ENCODE peak calls at places on chromosomes 13 and 19, in seven cellular contexts. F is AG04450, Y is cardiac muscle cell, H is lung, G is neural progenitor cell, L is substantia nigra, D is GM23248. Q is an unnamed sample.

GRCh38 chr13:25347156-25347555 is 24.6 kb upstream of the ATP8A2 start:
- DNase-seq in D (no peak), H (no peak), L (no peak), Y (no peak), F (no peak), G (no peak), Q (no peak)

GRCh38 chr13:40283666-40284065 is 382.8 kb downstream of the FOXO1 start:
- DNase-seq in G (no peak), L (no peak), D (no peak), F (no peak), H (no peak), Y (no peak), Q (peak)

GRCh38 chr13:50518791-50519201 is 324.7 kb downstream of the DLEU7 start:
- DNase-seq in H (no peak), L (peak), F (peak), Y (peak), D (no peak), G (no peak), Q (no peak)

GRCh38 chr13:67140006-67140405 is 90.1 kb downstream of the PCDH9 start:
- DNase-seq in F (no peak), Y (no peak), L (no peak), H (no peak), D (no peak), G (no peak), Q (no peak)

GRCh38 chr13:101915755-101916107 is 463.3 kb downstream of the ITGBL1 start:
- DNase-seq in D (no peak), H (no peak), F (no peak), L (no peak), Y (no peak), G (peak), Q (no peak)

GRCh38 chr13:76462003-76462402 is 424.2 kb downstream of the KCTD12 start:
- DNase-seq in F (no peak), L (no peak), G (no peak), D (no peak), H (no peak), Y (no peak), Q (no peak)

GRCh38 chr19:33217881-33218280 is 7.8 kb downstream of the SLC7A10 start:
- DNase-seq in D (no peak), Y (no peak), F (no peak), H (no peak), G (peak), L (peak), Q (no peak)

GRCh38 chr13:26133851-26134250 is 82.0 kb upstream of the SHISA2 start:
- DNase-seq in H (no peak), G (no peak), D (no peak), Y (peak), F (no peak), L (no peak), Q (no peak)

GRCh38 chr13:49185264-49185663 is 34.9 kb upstream of the MLNR start:
- DNase-seq in G (no peak), F (no peak), D (no peak), H (no peak), L (no peak), Y (no peak), Q (no peak)

GRCh38 chr19:34269968-34270621 is 15.7 kb downstream of the GARRE1 start:
- DNase-seq in L (peak), G (no peak), D (peak), F (no peak), H (peak), Y (peak), Q (no peak)

GRCh38 chr13:113207890-113208423 is 512 bp downstream of the PCID2 start:
- DNase-seq in L (no peak), G (peak), D (peak), Y (peak), H (no peak), F (no peak), Q (no peak)

GRCh38 chr19:313988-314815 is 23.0 kb upstream of the PLPP2 start:
- DNase-seq in F (no peak), L (no peak), G (no peak), H (no peak), D (no peak), Y (no peak), Q (no peak)

GRCh38 chr19:28710278-28710677 is 502.7 kb downstream of the UQCRFS1 start:
- DNase-seq in L (no peak), H (no peak), F (peak), G (peak), D (peak), Y (peak), Q (peak)

GRCh38 chr13:33174491-33174890 is 111.1 kb downstream of the STARD13 start:
- DNase-seq in L (no peak), D (no peak), Y (no peak), H (no peak), F (no peak), G (no peak), Q (no peak)

GRCh38 chr13:101624981-101625380 is 172.5 kb downstream of the ITGBL1 start:
- DNase-seq in Y (no peak), F (no peak), H (no peak), D (no peak), G (no peak), L (no peak), Q (no peak)

GRCh38 chr19:18023596-18024212 is 15.7 kb downstream of the ARRDC2 start:
- DNase-seq in D (no peak), F (no peak), G (no peak), Y (peak), H (no peak), L (peak), Q (no peak)

GRCh38 chr19:28497137-28497536 is 715.8 kb downstream of the UQCRFS1 start:
- DNase-seq in F (no peak), G (no peak), H (no peak), Y (peak), D (no peak), L (no peak), Q (no peak)

GRCh38 chr13:49494645-49495044 is 1.1 kb upstream of the PHF11 start:
- DNase-seq in Y (no peak), G (no peak), D (no peak), H (no peak), F (no peak), L (no peak), Q (no peak)

GRCh38 chr13:82011355-82011754 is 1670.4 kb upstream of the SPRY2 start:
- DNase-seq in H (no peak), D (no peak), G (no peak), L (no peak), F (no peak), Y (no peak), Q (no peak)

GRCh38 chr19:21519488-21519887 is 14.1 kb downstream of the ZNF429 start:
- DNase-seq in H (no peak), G (no peak), Y (peak), F (no peak), D (no peak), L (no peak), Q (no peak)

GRCh38 chr19:18345296-18345695 is 4.9 kb downstream of the PGPEP1 start:
- DNase-seq in L (no peak), G (no peak), Y (no peak), F (no peak), H (no peak), D (no peak), Q (no peak)

DNA sequence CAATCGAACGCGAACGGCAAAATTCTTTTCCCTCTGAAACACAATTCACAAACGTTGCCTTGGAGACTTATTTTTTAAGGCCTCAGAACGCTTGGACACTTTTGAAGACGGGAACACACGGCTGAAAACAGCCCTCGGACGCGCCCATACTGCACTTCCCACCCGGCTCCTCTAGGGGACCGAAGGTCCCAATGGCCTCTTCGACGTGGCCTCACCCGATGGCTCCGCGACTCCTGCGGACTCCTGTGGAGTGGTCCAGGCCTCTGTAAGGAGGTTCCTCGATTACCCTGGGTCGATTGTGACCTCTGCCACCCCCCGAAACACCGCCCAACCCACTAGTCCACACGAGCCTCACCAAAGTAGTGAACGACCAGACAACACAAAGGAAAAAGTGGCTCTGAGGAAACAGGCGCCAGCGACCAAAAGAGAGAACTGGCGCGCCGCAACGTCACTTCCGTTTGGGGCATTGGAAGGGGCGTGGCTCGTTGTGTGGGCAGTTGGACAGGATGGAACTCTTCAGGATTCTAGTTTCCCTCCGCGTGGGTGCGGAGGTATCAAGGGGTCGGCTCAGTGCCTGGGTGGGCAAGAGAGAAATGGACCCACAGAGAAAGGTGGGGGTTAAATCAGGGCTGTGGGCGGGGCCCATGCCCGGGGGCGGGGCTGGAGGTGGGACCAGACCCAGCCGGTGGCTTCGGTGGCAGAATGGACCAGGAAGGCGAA is at the start of gene ZNF560:
- DNase-seq in D (peak), Y (peak), H (no peak), G (no peak), F (no peak), L (no peak), Q (no peak)
- H3K27ac ChIP-seq in D (peak), Y (no peak), H (no peak), G (no peak), F (peak), L (no peak), Q (no peak)

GRCh38 chr19:55279773-55280643 is at the start of gene HSPBP1:
- DNase-seq in L (peak), H (peak), G (peak), F (peak), D (peak), Y (peak), Q (peak)
- H3K27ac ChIP-seq in L (peak), H (peak), G (peak), F (peak), D (peak), Y (peak), Q (peak)

GRCh38 chr19:49838816-49839588 is 12.0 kb upstream of the PTOV1 start:
- DNase-seq in G (no peak), L (no peak), D (no peak), F (no peak), H (no peak), Y (no peak), Q (no peak)
- H3K27ac ChIP-seq in G (no peak), L (no peak), D (no peak), F (no peak), H (no peak), Y (peak), Q (no peak)

DNA sequence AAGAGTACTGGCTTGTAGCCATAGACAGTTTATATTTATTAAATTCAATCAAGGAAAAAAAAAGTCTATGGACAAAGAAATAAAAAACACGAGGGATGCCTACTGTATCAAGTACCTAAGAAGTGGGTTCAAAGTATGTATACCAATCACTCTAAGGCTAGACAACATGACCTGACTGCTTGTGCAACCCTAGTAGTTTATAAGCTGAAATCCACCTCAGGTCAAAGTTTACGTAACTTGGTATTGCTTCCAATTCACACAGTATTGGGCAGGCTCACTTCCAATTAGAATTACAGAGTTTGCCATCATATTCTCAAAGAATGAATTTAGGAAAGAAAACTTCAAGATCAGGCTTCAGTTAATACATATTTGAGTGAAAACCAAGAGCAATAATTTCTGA is 657.8 kb downstream of the DACH1 start:
- DNase-seq in Y (no peak), D (no peak), H (no peak), F (no peak), G (no peak), L (no peak), Q (no peak)
- H3K27ac ChIP-seq in Y (no peak), D (no peak), H (no peak), F (no peak), G (no peak), L (no peak), Q (no peak)

DNA sequence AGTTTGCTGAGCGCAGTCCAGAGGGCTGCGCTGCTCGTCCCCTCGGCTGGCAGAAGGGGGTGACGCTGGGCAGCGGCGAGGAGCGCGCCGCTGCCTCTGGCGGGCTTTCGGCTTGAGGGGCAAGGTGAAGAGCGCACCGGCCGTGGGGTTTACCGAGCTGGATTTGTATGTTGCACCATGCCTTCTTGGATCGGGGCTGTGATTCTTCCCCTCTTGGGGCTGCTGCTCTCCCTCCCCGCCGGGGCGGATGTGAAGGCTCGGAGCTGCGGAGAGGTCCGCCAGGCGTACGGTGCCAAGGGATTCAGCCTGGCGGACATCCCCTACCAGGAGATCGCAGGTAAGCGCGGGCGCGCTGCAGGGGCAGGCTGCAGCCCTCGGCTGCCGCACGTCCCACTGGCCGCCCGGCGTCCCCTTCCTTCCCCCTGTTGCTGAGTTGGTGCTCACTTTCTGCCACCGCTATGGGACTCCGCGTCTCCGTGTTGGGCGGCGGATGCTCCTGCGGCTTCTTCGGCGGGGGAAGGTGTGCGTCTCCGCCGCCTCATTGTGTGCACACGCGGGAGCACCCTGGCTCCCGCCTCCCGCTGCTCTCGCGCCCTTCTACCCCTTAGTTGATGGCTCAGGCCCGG is 786 bp downstream of the GPC6 start:
- DNase-seq in H (no peak), Y (peak), G (peak), D (peak), F (no peak), L (peak), Q (no peak)
- H3K27ac ChIP-seq in H (no peak), Y (peak), G (peak), D (peak), F (peak), L (no peak), Q (peak)

DNA sequence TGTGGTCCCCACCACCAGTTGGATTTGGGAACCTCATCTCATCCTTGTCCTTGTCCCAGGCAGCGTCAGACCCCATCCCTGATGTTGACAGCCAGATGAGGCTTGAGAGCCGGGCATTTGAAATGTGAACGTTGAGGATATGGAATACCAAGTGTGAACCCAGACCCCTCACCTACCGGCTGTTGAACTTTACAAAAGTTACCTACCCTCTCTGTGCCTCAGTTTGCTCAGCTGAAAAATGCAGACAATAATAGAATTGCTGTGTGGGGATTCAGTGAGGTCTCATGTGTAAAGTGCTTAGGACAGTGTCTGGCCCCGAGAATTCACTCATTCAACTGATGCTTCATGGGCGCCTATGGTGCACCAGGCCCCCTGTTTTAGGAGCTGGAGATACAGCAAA is 693 bp upstream of the SIGLEC14 start:
- DNase-seq in G (no peak), H (no peak), Y (no peak), F (no peak), L (no peak), D (no peak), Q (no peak)
- H3K27ac ChIP-seq in G (no peak), H (no peak), Y (no peak), F (no peak), L (no peak), D (no peak), Q (no peak)

DNA sequence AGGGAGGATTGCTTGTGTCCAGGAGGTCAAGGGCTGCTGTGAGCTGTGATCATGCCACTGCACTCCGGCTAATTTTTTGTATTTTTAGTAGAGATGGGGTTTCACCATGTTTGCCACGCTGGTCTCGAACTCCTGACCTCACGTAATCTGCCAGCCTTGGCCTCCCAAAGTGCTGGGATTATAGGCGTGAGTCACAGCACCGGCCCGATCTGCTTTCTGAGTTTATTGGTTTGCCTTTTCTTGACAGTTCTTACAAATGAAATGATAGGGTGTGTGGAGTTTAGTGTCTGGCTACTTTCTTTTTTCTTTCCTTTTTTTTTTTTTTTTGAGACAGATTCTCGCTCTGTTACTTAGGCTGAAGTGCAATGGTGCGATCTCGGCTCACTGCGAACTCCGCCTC is 848 bp downstream of the C19orf44 start:
- DNase-seq in F (no peak), Y (no peak), H (no peak), D (peak), G (no peak), L (no peak), Q (no peak)
- H3K27ac ChIP-seq in F (peak), Y (no peak), H (no peak), D (peak), G (no peak), L (no peak), Q (no peak)

GRCh38 chr19:13040916-13041292 is 45.6 kb downstream of the NFIX start:
- DNase-seq in G (no peak), F (no peak), L (no peak), H (no peak), D (peak), Y (no peak), Q (no peak)
- H3K27ac ChIP-seq in G (no peak), F (no peak), L (peak), H (peak), D (peak), Y (no peak), Q (no peak)

DNA sequence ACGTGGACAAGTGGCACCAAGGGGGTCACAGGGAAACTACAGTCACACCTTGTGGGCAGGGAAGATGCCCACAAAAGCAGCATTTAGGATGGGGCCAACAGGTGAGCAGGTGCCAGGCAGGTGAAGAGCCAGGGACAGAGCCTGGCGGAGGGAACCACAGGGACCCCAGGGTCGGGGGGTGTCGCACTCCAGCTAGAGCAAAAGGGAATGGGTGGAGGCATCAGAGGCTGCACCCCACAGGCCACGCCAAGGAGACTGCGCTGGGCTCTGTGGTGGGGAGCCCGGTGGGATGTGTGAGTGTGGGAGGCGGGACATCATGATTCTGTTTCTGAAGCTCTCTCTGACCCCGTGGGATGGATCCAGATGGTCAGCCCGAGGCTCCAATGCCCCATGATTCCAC is 66.7 kb downstream of the EPS15L1 start:
- DNase-seq in D (no peak), H (no peak), F (no peak), G (no peak), Y (no peak), L (no peak), Q (no peak)
- H3K27ac ChIP-seq in D (no peak), H (no peak), F (no peak), G (no peak), Y (no peak), L (no peak), Q (no peak)

Q was measured in epithelial cell of prostate.